ENCODE peak calls at places on chromosomes 6 and 20, in eight cellular contexts. L, R, J, K, F, B, Q and Z are unnamed samples.

GRCh38 chr6:68126089-68126749 is 508.9 kb upstream of the ADGRB3 start:
- DNase-seq in L (peak), R (no peak), J (no peak), K (no peak), F (no peak), B (no peak), Q (no peak), Z (no peak)

GRCh38 chr6:122995930-122996796 is at the start of gene CLVS2:
- DNase-seq in L (no peak), R (no peak), J (no peak), K (no peak), F (peak), B (no peak), Q (no peak), Z (no peak)

GRCh38 chr6:164532546-164533362 is 776.7 kb downstream of the C6orf118 start:
- DNase-seq in L (no peak), R (no peak), J (no peak), K (no peak), F (no peak), B (no peak), Q (no peak), Z (peak)

GRCh38 chr6:156955494-156956183 is 178.5 kb downstream of the ARID1B start:
- DNase-seq in L (no peak), R (no peak), J (no peak), K (peak), F (peak), B (peak), Q (peak), Z (no peak)

GRCh38 chr6:111800468-111800760 is 72.8 kb downstream of the FYN start:
- DNase-seq in L (no peak), R (no peak), J (no peak), K (no peak), F (no peak), B (no peak), Q (no peak), Z (no peak)

GRCh38 chr6:156262014-156262413 is 515.2 kb upstream of the ARID1B start:
- DNase-seq in L (no peak), R (no peak), J (no peak), K (no peak), F (no peak), B (no peak), Q (no peak), Z (no peak)

GRCh38 chr6:45478235-45478634 is 100.5 kb upstream of the SUPT3H start:
- DNase-seq in L (no peak), R (peak), J (no peak), K (no peak), F (no peak), B (peak), Q (no peak), Z (no peak)

GRCh38 chr20:23159923-23160445 is 73.9 kb upstream of the CD93 start:
- DNase-seq in L (no peak), R (no peak), J (no peak), K (no peak), F (no peak), B (no peak), Q (no peak), Z (no peak)

GRCh38 chr20:64140421-64140820 is 23.8 kb upstream of the MYT1 start:
- DNase-seq in L (no peak), R (no peak), J (peak), K (no peak), F (peak), B (no peak), Q (no peak), Z (no peak)

GRCh38 chr6:88599561-88599960 is 363.9 kb downstream of the RNGTT start:
- DNase-seq in L (no peak), R (no peak), J (no peak), K (no peak), F (no peak), B (no peak), Q (peak), Z (no peak)

DNA sequence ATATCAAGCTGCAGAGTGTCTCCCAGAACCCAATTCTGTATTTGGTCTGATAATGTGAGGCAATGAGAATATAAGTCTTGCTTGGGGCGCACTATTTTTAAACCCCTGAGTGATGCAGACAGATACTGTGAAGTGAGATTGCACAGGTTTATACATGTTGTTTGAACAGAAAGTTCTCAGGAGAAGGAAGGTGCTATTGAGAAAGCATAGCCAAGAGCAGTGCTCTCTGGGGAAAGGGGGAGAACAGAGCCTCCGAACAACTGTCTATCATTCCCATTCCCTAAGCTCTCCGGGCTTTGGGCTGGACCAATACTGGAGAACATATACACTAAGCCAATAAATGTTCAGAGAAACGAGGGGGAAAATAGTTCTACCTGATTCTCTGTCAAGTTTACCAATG is 75.8 kb downstream of the PERP start:
- DNase-seq in L (no peak), R (no peak), J (no peak), K (no peak), F (no peak), B (no peak), Q (no peak), Z (no peak)
- TF ChIP-seq POLR2AphosphoS5 in L (no peak), R (no peak), J (no peak), K (no peak), F (no peak), B (no peak), Q (no peak), Z (no peak)

GRCh38 chr6:10531942-10532341 is 10.8 kb downstream of the GCNT2 start:
- DNase-seq in L (no peak), R (no peak), J (no peak), K (no peak), F (no peak), B (peak), Q (no peak), Z (no peak)

GRCh38 chr6:10532392-10532791 is 11.2 kb downstream of the GCNT2 start:
- DNase-seq in L (no peak), R (no peak), J (no peak), K (no peak), F (no peak), B (no peak), Q (no peak), Z (no peak)

GRCh38 chr6:10529231-10529801 is 8.2 kb downstream of the GCNT2 start:
- DNase-seq in L (no peak), R (no peak), J (peak), K (peak), F (no peak), B (no peak), Q (no peak), Z (no peak)

GRCh38 chr6:10534418-10534760 is 13.2 kb downstream of the GCNT2 start:
- DNase-seq in L (no peak), R (no peak), J (no peak), K (no peak), F (no peak), B (no peak), Q (no peak), Z (no peak)

DNA sequence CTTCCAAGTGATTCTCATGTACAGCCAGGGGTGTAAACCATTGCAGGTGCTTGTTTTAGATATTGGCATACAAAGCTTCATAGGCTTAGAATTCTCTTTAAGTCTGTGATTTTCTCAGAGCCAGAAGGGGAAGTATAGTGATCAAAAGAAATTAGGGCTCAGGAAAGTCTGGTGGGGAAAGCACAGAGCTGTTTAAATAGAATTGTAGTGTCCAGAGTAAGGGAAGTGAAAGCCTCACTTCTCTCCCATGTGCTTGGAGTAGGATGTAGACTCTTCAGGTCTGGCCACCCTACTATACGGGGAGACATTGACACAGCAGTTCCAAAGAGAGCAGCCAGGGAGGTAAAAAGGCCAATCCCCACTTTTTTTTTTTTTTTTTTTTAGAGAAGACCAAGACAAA is 10.4 kb downstream of the GCNT2 start:
- DNase-seq in L (no peak), R (no peak), J (no peak), K (no peak), F (no peak), B (no peak), Q (no peak), Z (no peak)
- TF ChIP-seq POLR2AphosphoS5 in L (no peak), R (peak), J (no peak), K (no peak), F (no peak), B (no peak), Q (no peak), Z (no peak)

GRCh38 chr20:62307226-62308101 is 4.7 kb downstream of the ADRM1 start:
- DNase-seq in L (no peak), R (no peak), J (no peak), K (no peak), F (no peak), B (no peak), Q (no peak), Z (no peak)

GRCh38 chr20:62304331-62305148 is 1.7 kb downstream of the ADRM1 start:
- DNase-seq in L (no peak), R (no peak), J (no peak), K (no peak), F (no peak), B (no peak), Q (no peak), Z (peak)

GRCh38 chr20:62305149-62305764 is 2.5 kb downstream of the ADRM1 start:
- DNase-seq in L (no peak), R (no peak), J (no peak), K (no peak), F (no peak), B (no peak), Q (no peak), Z (no peak)

GRCh38 chr20:62306440-62307187 is 3.8 kb downstream of the ADRM1 start:
- DNase-seq in L (no peak), R (no peak), J (no peak), K (no peak), F (no peak), B (no peak), Q (no peak), Z (no peak)

DNA sequence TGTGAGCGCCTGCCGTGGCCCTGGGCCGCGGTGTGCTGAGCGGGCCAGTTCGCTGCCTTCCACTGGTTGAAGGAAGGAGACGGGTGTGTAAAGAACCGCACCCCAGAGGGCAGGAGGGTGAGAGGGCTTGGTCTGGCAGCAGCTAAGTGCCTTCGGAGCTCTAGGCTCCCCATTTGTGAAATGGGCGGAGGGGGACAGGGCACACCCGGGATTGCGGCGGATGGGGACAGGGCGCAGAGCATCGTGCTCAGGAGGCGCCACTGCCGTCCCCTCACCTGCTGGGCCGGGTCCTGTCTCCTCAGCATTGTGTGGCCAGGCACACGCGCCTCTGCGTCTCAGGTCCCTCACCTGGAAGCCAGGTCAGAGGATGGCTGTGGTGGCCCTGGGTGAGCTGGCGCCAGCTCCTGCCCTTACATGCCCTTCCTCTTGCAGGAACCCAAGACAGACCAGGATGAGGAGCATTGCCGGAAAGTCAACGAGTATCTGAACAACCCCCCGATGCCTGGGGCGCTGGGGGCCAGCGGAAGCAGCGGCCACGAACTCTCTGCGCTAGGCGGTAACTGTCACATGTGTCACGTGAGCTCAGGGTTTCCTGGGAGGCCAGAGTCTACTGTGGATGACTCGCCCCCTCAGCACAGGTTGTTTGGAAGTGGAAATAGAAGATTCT is 3.1 kb downstream of the ADRM1 start:
- DNase-seq in L (no peak), R (no peak), J (no peak), K (no peak), F (no peak), B (no peak), Q (no peak), Z (peak)
- TF ChIP-seq POLR2AphosphoS5 in L (no peak), R (peak), J (no peak), K (no peak), F (peak), B (no peak), Q (no peak), Z (no peak)

DNA sequence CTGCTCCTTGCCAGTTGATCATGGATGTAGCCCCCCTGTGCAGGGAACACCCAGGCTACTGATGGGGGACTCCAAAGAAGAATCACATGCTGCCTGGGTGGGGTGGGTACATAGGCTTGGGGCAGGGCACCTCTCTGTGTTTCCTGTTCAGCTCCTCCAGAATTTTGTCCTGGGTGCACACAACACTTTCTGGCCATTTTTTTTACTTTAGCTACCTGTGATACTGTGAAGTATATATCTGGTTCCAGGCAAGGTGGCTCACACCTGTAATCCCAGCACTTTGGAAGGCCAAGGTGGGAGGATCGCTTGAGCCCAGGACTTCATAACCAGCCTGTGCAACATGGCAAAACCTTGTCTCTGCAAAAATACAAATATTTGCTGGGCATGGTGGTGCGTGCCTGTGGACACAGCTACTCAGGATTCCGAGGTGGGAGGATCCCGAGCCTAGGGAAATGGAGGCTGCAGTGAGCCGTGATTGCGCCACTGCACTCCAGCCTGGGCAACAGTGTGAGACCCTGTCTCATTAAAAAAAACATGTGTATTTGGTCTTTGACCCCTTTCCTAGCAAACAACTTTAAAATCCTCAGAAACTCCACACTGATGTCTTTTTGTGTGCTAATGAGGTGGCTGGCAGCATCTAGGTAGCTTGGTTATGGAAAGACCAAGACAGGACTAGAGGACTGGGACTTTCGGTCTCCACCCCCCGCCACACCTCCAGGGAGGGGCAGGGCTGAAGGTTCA is 14.1 kb downstream of the SLC4A11 start:
- DNase-seq in L (no peak), R (no peak), J (no peak), K (no peak), F (no peak), B (no peak), Q (peak), Z (no peak)
- TF ChIP-seq POLR2AphosphoS5 in L (no peak), R (no peak), J (no peak), K (no peak), F (no peak), B (no peak), Q (no peak), Z (no peak)

GRCh38 chr20:6629564-6629963 is 137.9 kb upstream of the BMP2 start:
- DNase-seq in L (no peak), R (no peak), J (no peak), K (no peak), F (no peak), B (no peak), Q (no peak), Z (no peak)
- TF ChIP-seq POLR2AphosphoS5 in L (no peak), R (no peak), J (no peak), K (no peak), F (no peak), B (no peak), Q (no peak), Z (no peak)